ENCODE peak calls at places on chromosomes 1 and 21, in ten cellular contexts. H is iris pigment epithelial cell; K is stimulated activated naive CD4-positive, alpha-beta T cell; V is GM04504; A is PC-9; M is Right ventricle myocardium superior; Q is DMS53; L is endothelial cell; C is RCC 7860; U is nucleus accumbens. G is an unnamed sample.

GRCh38 chr1:6634278-6635052 is 9.8 kb downstream of the THAP3 start:
- DNase-seq in M (peak), V (no peak), L (peak), Q (peak), A (peak), K (peak), C (no peak), H (peak), U (no peak), G (no peak)

GRCh38 chr1:36735436-36735835 is 252.7 kb upstream of the CSF3R start:
- DNase-seq in L (no peak), H (no peak), M (no peak), K (no peak), V (no peak), C (no peak), A (no peak), U (no peak), Q (no peak), G (no peak)

GRCh38 chr1:53619088-53619810 is 119.7 kb downstream of the GLIS1 start:
- DNase-seq in H (no peak), V (no peak), Q (no peak), K (no peak), U (no peak), C (no peak), M (no peak), L (no peak), A (no peak), G (no peak)

GRCh38 chr1:17606826-17607440 is 67.4 kb downstream of the ARHGEF10L start:
- DNase-seq in M (peak), L (peak), C (peak), K (no peak), H (peak), V (no peak), Q (peak), A (peak), U (peak), G (peak)

GRCh38 chr1:84297546-84298244 is 3.8 kb upstream of the SAMD13 start:
- DNase-seq in L (no peak), V (no peak), M (no peak), K (no peak), A (no peak), C (no peak), H (no peak), U (no peak), Q (no peak), G (no peak)

GRCh38 chr1:114386129-114387037 is 124.6 kb downstream of the TRIM33 start:
- DNase-seq in Q (no peak), V (no peak), M (no peak), K (no peak), A (no peak), C (no peak), U (no peak), L (no peak), H (no peak), G (no peak)

GRCh38 chr1:6460349-6461236 is 5.4 kb downstream of the TNFRSF25 start:
- DNase-seq in Q (no peak), C (no peak), L (no peak), H (no peak), M (no peak), K (peak), U (no peak), V (no peak), A (no peak), G (no peak)

GRCh38 chr1:84598846-84599741 is 24.9 kb upstream of the CTBS start:
- DNase-seq in H (peak), K (no peak), U (no peak), L (no peak), C (peak), M (no peak), V (peak), A (no peak), Q (no peak), G (peak)

GRCh38 chr1:29719253-29719652 is 482.9 kb downstream of the PTPRU start:
- DNase-seq in K (no peak), Q (no peak), L (no peak), C (peak), A (no peak), M (no peak), V (no peak), U (no peak), H (peak), G (no peak)

GRCh38 chr1:24416666-24417391 is 1.2 kb downstream of the NIPAL3 start:
- DNase-seq in K (peak), A (peak), M (no peak), L (no peak), Q (peak), H (peak), C (peak), U (no peak), V (peak), G (peak)

GRCh38 chr1:20574686-20575543 is 14.0 kb upstream of the CDA start:
- DNase-seq in V (peak), Q (peak), C (peak), K (peak), A (no peak), M (peak), L (peak), U (peak), H (peak), G (peak)

GRCh38 chr1:8816831-8817412 is 518 bp downstream of the RERE start:
- DNase-seq in V (no peak), Q (peak), U (peak), L (peak), C (peak), K (peak), A (peak), H (peak), M (peak), G (no peak)

GRCh38 chr1:159302036-159302435 is at the start of gene FCER1A:
- DNase-seq in V (no peak), M (no peak), H (no peak), C (no peak), U (no peak), L (no peak), K (no peak), Q (no peak), A (no peak), G (no peak)

GRCh38 chr21:43303240-43304178 is 123.4 kb downstream of the SIK1 start:
- DNase-seq in M (peak), H (no peak), A (no peak), C (no peak), L (no peak), Q (no peak), U (no peak), V (no peak), K (no peak), G (no peak)

GRCh38 chr1:186948542-186948941 is 119.8 kb downstream of the PLA2G4A start:
- DNase-seq in U (no peak), H (peak), L (peak), V (no peak), M (no peak), C (no peak), K (no peak), Q (no peak), A (no peak), G (peak)

GRCh38 chr1:915295-916172 is 8.2 kb upstream of the SAMD11 start:
- DNase-seq in Q (no peak), U (no peak), V (no peak), K (no peak), A (no peak), C (no peak), L (no peak), H (no peak), M (peak), G (no peak)

GRCh38 chr1:115437146-115437639 is 99.1 kb upstream of the NGF start:
- DNase-seq in V (no peak), M (no peak), L (no peak), A (no peak), K (no peak), C (no peak), Q (peak), U (no peak), H (no peak), G (no peak)

GRCh38 chr1:248918126-248918525 is 12.1 kb downstream of the PGBD2 start:
- DNase-seq in K (no peak), M (no peak), Q (peak), V (no peak), H (no peak), L (no peak), C (no peak), A (no peak), U (no peak), G (no peak)

GRCh38 chr1:54487571-54488050 is 60.4 kb upstream of the ACOT11 start:
- DNase-seq in L (no peak), U (peak), H (no peak), C (no peak), A (no peak), Q (peak), V (no peak), M (peak), K (no peak), G (no peak)

GRCh38 chr1:45953934-45954333 is 150.5 kb downstream of the MAST2 start:
- DNase-seq in U (no peak), A (no peak), C (no peak), V (peak), H (peak), M (no peak), Q (peak), L (no peak), K (no peak), G (no peak)

GRCh38 chr1:40421694-40422384 is 28.4 kb upstream of the ZFP69B start:
- DNase-seq in C (no peak), M (no peak), V (no peak), K (no peak), H (peak), Q (no peak), L (no peak), U (peak), A (no peak), G (no peak)

GRCh38 chr1:222974496-222974895 is 159.7 kb downstream of the DISP1 start:
- DNase-seq in Q (no peak), U (no peak), K (no peak), A (no peak), H (peak), L (no peak), C (peak), V (peak), M (no peak), G (peak)

GRCh38 chr1:73593379-73593778 is 604.6 kb downstream of the LRRIQ3 start:
- DNase-seq in L (no peak), H (peak), K (no peak), M (no peak), V (peak), C (peak), A (peak), U (no peak), Q (peak), G (no peak)

GRCh38 chr1:155607708-155608107 is 2.3 kb upstream of the MSTO1 start:
- DNase-seq in H (peak), C (no peak), Q (no peak), A (no peak), K (no peak), U (no peak), M (no peak), L (no peak), V (no peak), G (no peak)